ENCODE peak calls at places on chromosomes 6 and 20, in six cellular contexts. I, H, G, S, M and F are unnamed samples.

GRCh38 chr6:138287144-138287955 is 69.1 kb upstream of the PBOV1 start:
- DNase-seq in M (no peak), I (peak; percentile 31), H (no peak), S (no peak), G (peak; percentile 38), F (no peak)

GRCh38 chr6:9138856-9139426 is 703.6 kb upstream of the SLC35B3 start:
- DNase-seq in S (no peak), M (no peak), H (no peak), G (no peak), I (no peak), F (no peak)

GRCh38 chr20:13340088-13340487 is 119.0 kb downstream of the ISM1 start:
- DNase-seq in G (no peak), S (no peak), H (no peak), I (peak; percentile 29), M (no peak), F (no peak)

GRCh38 chr6:12051861-12052368 is 39.8 kb downstream of the HIVEP1 start:
- DNase-seq in I (no peak), H (no peak), S (no peak), G (no peak), M (no peak), F (no peak)

GRCh38 chr20:12455152-12455551 is 537.5 kb downstream of the BTBD3 start:
- DNase-seq in H (no peak), I (no peak), S (no peak), G (no peak), M (no peak), F (no peak)

GRCh38 chr6:139443226-139444112 is 69.0 kb upstream of the CITED2 start:
- DNase-seq in G (no peak), I (no peak), S (no peak), M (no peak), H (no peak), F (no peak)

GRCh38 chr6:118843685-118844390 is 50.1 kb upstream of the ASF1A start:
- DNase-seq in I (no peak), G (no peak), M (no peak), H (no peak), S (no peak), F (no peak)

GRCh38 chr6:131694832-131695426 is 6.3 kb downstream of the OR2A4 start:
- DNase-seq in I (peak; percentile 54), M (peak; percentile 52), G (peak; percentile 47), S (no peak), H (peak; percentile 37), F (peak; percentile 16)

GRCh38 chr6:45965007-45965406 is 50.7 kb downstream of the CLIC5 start:
- DNase-seq in M (no peak), S (no peak), G (no peak), I (no peak), H (no peak), F (no peak)

GRCh38 chr6:138514860-138515540 is 15.7 kb upstream of the NHSL1 start:
- DNase-seq in I (no peak), S (no peak), G (no peak), M (no peak), H (no peak), F (no peak)

GRCh38 chr6:17744019-17744756 is 37.5 kb upstream of the NUP153 start:
- DNase-seq in S (no peak), I (no peak), G (no peak), M (no peak), H (no peak), F (no peak)

GRCh38 chr20:62832212-62832922 is 15.5 kb downstream of the COL9A3 start:
- DNase-seq in I (no peak), H (no peak), M (no peak), G (peak; percentile 51), S (peak; percentile 86), F (no peak)

GRCh38 chr20:24620937-24621519 is 151.6 kb downstream of the SYNDIG1 start:
- DNase-seq in G (no peak), I (no peak), S (no peak), M (no peak), H (no peak), F (no peak)

GRCh38 chr6:85754894-85755293 is 112.2 kb upstream of the SYNCRIP start:
- DNase-seq in S (no peak), G (no peak), I (no peak), H (no peak), M (no peak), F (no peak)

GRCh38 chr20:43586641-43587040 is 4.1 kb upstream of the IFT52 start:
- DNase-seq in M (no peak), S (no peak), I (no peak), H (no peak), G (no peak), F (no peak)

GRCh38 chr20:43579861-43580793 is 10.6 kb upstream of the IFT52 start:
- DNase-seq in S (no peak), M (no peak), I (no peak), G (no peak), H (no peak), F (no peak)

GRCh38 chr20:43583133-43583864 is 7.4 kb upstream of the IFT52 start:
- DNase-seq in M (no peak), S (no peak), H (no peak), I (no peak), G (no peak), F (no peak)

GRCh38 chr20:43584448-43585138 is 6.1 kb upstream of the IFT52 start:
- DNase-seq in G (no peak), M (no peak), H (no peak), I (no peak), S (no peak), F (no peak)

DNA sequence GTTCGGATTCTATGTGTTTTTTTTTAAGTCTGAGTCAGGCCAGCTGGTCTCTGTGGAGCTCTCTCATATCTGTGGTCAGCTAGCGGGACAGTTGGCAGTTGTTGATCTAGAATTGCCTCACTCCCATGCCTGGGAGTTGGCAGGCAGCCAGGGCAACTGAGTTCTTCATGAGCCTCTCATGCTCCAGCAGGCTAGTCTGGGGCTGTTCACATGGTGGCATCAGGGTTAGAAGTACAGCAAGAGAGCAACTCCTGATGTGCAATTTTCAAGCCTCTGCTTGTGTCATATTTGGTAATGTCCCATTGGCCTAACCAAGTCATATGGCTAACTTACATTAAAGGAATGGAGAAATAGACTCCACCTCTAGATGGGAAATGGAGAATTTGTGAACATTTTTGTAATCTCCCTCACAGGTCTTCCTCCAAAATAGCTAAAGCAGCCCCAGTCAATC is 6.7 kb upstream of the IFT52 start:
- DNase-seq in H (peak; percentile 74), G (no peak), I (no peak), S (peak; percentile 85), M (peak; percentile 22), F (peak; percentile 23)
- TF ChIP-seq POLR2A in H (no peak), G (no peak), I (no peak), S (no peak), M (no peak), F (no peak)

DNA sequence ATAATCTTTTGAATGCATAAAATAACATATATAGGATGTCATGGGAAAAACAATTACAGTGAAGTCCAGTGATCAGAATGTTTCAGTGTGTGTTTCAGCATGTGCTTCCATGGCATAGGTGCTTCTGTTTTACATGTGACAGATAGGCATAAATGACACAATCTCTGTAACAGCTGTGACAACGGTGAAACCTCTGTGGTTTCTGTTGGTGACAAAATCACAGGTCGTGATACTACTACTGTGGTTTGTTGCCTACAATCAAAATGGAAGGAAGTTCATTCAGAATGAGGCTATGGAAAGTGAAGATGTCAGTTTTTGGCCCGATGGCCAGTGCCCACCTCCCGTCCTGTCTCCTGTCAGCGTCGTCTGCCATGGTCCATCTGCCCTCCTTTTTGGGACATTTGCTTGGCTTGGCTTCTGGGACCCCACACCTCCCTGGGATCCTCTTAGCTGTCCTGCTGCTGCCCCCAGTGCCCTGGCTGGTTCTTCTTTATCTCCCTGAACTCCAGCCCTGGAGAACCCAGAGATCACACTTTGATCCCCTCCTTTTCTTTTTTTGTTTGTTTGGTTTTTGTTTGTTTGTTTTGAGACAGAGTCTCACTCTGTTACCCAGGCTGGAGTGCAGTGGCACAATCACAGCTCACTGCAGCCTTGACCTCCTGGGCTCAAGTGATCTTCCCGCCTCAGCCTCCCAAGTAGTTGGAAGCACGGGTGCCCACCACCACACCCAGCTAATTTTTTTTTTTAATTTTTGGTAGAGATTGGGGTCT is 79.3 kb upstream of the NAA20 start:
- DNase-seq in I (no peak), S (no peak), M (no peak), H (no peak), G (no peak), F (no peak)
- TF ChIP-seq POLR2A in I (no peak), S (no peak), M (no peak), H (no peak), G (no peak), F (no peak)

DNA sequence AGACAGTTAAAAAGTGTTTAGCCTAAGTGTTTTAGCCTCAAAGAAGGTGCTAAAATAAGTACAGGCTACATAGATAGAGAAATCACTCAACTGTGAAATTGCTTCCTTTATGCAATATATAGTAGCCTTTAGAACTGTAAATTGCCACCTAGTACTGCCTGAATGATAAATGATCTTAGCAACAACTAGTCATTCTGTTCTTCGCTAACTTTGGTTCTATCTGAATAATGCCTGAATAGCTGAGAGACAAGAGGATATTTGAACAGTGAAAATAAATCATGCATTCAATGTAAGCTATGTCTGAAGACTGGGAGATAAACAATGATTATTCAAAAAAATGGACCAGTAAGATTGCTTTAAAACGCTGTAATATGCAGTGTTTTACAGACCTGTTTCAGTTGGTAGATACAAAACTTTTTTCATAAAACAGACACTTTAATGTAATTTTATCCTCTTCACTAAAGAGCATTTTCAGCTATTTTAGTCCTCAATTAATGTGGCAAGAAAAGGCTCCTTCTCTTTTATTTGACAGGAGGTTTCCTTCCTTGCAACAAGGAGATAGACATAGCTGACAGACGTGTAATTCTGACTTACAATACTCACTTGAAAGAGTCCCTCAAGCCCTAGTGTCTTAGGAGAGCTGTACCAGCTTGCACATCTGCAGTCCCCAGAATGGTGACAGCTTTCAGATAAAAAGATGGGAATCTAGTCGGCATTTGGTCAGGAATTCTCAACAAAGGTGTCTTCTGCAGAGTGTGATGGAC is 603.5 kb upstream of the PTCHD4 start:
- DNase-seq in M (no peak), H (no peak), S (no peak), I (no peak), G (no peak), F (no peak)
- TF ChIP-seq POLR2A in M (no peak), H (no peak), S (no peak), I (no peak), G (no peak), F (no peak)

DNA sequence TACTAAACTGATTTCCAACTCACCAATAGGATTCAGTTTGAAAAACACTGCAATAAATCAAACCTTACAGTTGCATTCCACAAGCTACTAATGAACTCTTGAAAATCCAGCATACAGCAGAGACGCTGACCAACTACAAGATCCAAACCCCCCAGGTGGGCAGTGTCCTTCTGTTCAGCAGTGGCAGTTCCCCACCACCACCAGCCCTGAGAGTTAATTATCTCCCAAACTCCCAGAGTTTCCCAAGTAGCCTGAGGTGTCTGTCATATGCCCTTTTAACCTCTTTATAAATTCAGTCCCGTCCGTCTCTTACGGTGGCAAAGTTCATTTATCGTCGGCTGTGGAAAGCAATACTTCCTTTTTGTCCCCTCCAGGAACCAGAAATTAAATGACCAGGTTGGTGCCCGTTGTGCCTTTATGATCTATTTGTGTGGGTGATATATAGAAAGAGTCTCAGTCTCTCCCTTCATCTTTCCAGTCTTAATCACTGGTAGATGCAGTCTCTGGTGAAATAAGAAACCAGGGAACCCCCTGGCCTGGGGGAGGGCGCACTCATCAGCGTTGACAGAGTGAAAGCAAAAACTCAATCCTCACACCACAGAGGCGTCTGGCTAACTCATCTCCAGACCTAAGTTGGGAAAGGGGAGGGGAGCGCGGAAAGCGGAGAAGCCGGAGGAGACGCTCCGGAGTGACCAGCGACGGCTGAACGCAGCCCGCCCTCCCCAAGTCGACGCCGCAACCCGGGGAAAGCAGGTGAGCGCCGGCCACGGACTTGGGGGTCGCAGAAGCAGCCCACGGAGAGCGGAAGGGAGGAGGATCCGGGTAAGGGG is 717 bp downstream of the MRPL14 start:
- DNase-seq in H (no peak), S (peak; percentile 70), G (no peak), M (peak; percentile 60), I (peak; percentile 22), F (peak; percentile 91)
- TF ChIP-seq POLR2A in H (no peak), S (peak; percentile 65), G (no peak), M (no peak), I (no peak), F (no peak)